ENCODE peak calls at places on chromosome 13, in five cellular contexts. X, Q, T, P and E are unnamed samples. For H3K27me3, the result is how much of the 10 kb centered on the place peaks cover.

GRCh38 chr13:99258210-99258860 is at the start of gene GPR18:
- DNase-seq in Q (no peak), T (no peak), P (no peak), X (no peak), E (no peak)

GRCh38 chr13:101453784-101454201 is 1.3 kb downstream of the ITGBL1 start:
- DNase-seq in X (peak), T (no peak), Q (peak), P (no peak), E (no peak)

GRCh38 chr13:76982051-76982450 is 9.8 kb upstream of the CLN5 start:
- DNase-seq in P (no peak), T (no peak), X (no peak), Q (no peak), E (no peak)

GRCh38 chr13:47499358-47500150 is 501.5 kb downstream of the SUCLA2 start:
- DNase-seq in T (no peak), X (no peak), Q (peak), P (no peak), E (peak)

GRCh38 chr13:97327521-97328221 is 105.5 kb downstream of the MBNL2 start:
- DNase-seq in P (no peak), Q (no peak), X (no peak), T (no peak), E (no peak)

GRCh38 chr13:38283346-38283745 is 66.3 kb upstream of the UFM1 start:
- DNase-seq in Q (no peak), T (no peak), P (no peak), X (no peak), E (no peak)

GRCh38 chr13:35630551-35631275 is 154.2 kb upstream of the MAB21L1 start:
- DNase-seq in T (no peak), Q (peak), P (no peak), X (no peak), E (no peak)

GRCh38 chr13:100798739-100799361 is 124.3 kb upstream of the TMTC4 start:
- DNase-seq in X (no peak), Q (peak), T (no peak), P (no peak), E (no peak)

GRCh38 chr13:40211586-40211968 is 454.9 kb downstream of the FOXO1 start:
- DNase-seq in X (no peak), Q (no peak), P (no peak), T (no peak), E (no peak)

GRCh38 chr13:46367622-46368327 is 19.3 kb downstream of the RUBCNL start:
- DNase-seq in X (no peak), P (no peak), Q (peak), T (no peak), E (no peak)

GRCh38 chr13:79155883-79156282 is 250.2 kb downstream of the RBM26 start:
- DNase-seq in X (no peak), Q (no peak), T (no peak), P (no peak), E (no peak)

GRCh38 chr13:40974460-40975407 is 44.4 kb downstream of the ELF1 start:
- DNase-seq in X (no peak), P (no peak), T (no peak), Q (peak), E (no peak)

GRCh38 chr13:44050450-44051063 is 170.9 kb downstream of the LACC1 start:
- DNase-seq in T (no peak), X (no peak), P (no peak), Q (peak), E (no peak)

GRCh38 chr13:102774596-102775375 is 1.2 kb upstream of the TEX30 start:
- DNase-seq in X (no peak), Q (no peak), P (no peak), T (no peak), E (no peak)

GRCh38 chr13:74325106-74325505 is 190.9 kb upstream of the KLF12 start:
- DNase-seq in X (no peak), T (no peak), P (no peak), Q (peak), E (no peak)

GRCh38 chr13:96011291-96011875 is 41.8 kb downstream of the UGGT2 start:
- DNase-seq in T (no peak), X (no peak), P (no peak), Q (no peak), E (no peak)

GRCh38 chr13:23703241-23703640 is 133.0 kb downstream of the TNFRSF19 start:
- DNase-seq in Q (no peak), X (no peak), P (no peak), T (no peak), E (peak)

GRCh38 chr13:40159736-40160135 is 504.3 kb downstream of the COG6 start:
- DNase-seq in Q (no peak), P (no peak), X (no peak), T (no peak), E (no peak)

GRCh38 chr13:39575641-39576238 is 27.3 kb downstream of the LHFPL6 start:
- DNase-seq in T (no peak), Q (no peak), P (no peak), X (no peak), E (no peak)

GRCh38 chr13:55566779-55567178 is 1573.9 kb upstream of the PRR20A start:
- DNase-seq in Q (no peak), P (no peak), T (no peak), X (no peak), E (no peak)

GRCh38 chr13:20708216-20708615 is 4.7 kb downstream of the IL17D start:
- DNase-seq in P (no peak), T (no peak), Q (no peak), X (no peak), E (no peak)

GRCh38 chr13:111035861-111036260 is 79.2 kb upstream of the ARHGEF7 start:
- DNase-seq in P (no peak), T (no peak), Q (no peak), X (no peak), E (no peak)

GRCh38 chr13:30355405-30355741 is 48.0 kb upstream of the KATNAL1 start:
- DNase-seq in T (no peak), X (peak), P (no peak), Q (no peak), E (no peak)

GRCh38 chr13:99698816-99699099 is 197.5 kb downstream of the TM9SF2 start:
- DNase-seq in T (no peak), Q (no peak), P (no peak), X (no peak), E (no peak)

GRCh38 chr13:110565296-110565695 is 3.8 kb upstream of the RAB20 start:
- DNase-seq in T (no peak), Q (peak), P (no peak), X (no peak), E (no peak)

GRCh38 chr13:20231839-20232555 is at the start of gene GJB6:
- DNase-seq in P (no peak), X (no peak), T (no peak), Q (peak), E (no peak)

GRCh38 chr13:85362980-85363379 is 436.2 kb downstream of the SLITRK6 start:
- DNase-seq in X (no peak), T (no peak), Q (no peak), P (no peak), E (no peak)

GRCh38 chr13:54029226-54029625 is 1000.6 kb downstream of the OLFM4 start:
- DNase-seq in X (no peak), P (no peak), T (no peak), Q (peak), E (no peak)

GRCh38 chr13:66994097-66994496 is 236.0 kb downstream of the PCDH9 start:
- DNase-seq in P (peak), Q (peak), T (peak), X (peak), E (no peak)

GRCh38 chr13:66992683-66993082 is 237.5 kb downstream of the PCDH9 start:
- DNase-seq in T (no peak), P (no peak), Q (no peak), X (no peak), E (no peak)

GRCh38 chr13:66995366-66995663 is 234.8 kb downstream of the PCDH9 start:
- DNase-seq in T (no peak), P (no peak), X (no peak), Q (no peak), E (no peak)

GRCh38 chr13:66996503-66996902 is 233.6 kb downstream of the PCDH9 start:
- DNase-seq in Q (peak), X (no peak), T (no peak), P (no peak), E (peak)

GRCh38 chr13:66994498-66995365 is 235.4 kb downstream of the PCDH9 start:
- DNase-seq in X (no peak), Q (no peak), T (no peak), P (no peak), E (no peak)
- H3K4me3 ChIP-seq in X (peak), Q (no peak), T (peak), P (peak), E (no peak)

GRCh38 chr13:37085656-37086055 is 19.8 kb downstream of the CSNK1A1L start:
- DNase-seq in Q (no peak), P (no peak), T (no peak), X (no peak), E (no peak)

GRCh38 chr13:37089495-37089894 is 16.0 kb downstream of the CSNK1A1L start:
- DNase-seq in T (no peak), P (no peak), Q (no peak), X (no peak), E (no peak)

GRCh38 chr13:37094840-37095239 is 10.6 kb downstream of the CSNK1A1L start:
- DNase-seq in X (no peak), P (no peak), Q (no peak), T (no peak), E (no peak)

DNA sequence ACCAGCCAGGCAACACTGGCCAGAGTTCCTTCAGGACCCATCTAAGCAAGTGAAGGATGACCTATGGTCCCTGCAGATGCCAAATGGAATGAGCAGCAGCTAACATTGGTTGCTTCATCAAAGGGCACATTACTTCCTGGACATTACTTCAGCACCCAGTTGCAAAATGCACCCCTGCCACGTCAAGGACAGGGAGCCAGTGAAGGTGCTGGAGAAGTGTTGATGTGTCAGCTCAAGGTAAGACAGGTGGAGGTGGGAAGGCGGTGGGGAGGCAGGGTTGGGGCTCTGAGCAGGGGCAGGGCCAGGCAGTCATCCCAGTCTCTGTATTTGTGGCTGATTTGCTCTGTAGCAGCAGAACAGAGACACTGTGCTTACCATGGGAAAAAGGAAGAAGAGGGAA is 14.6 kb downstream of the CSNK1A1L start:
- DNase-seq in P (no peak), X (no peak), Q (no peak), T (no peak), E (no peak)
- H3K27me3 ChIP-seq in P (under half), X (under half), Q (under half), T (under half), E (under half)

GRCh38 chr13:72397265-72397664 is 330.2 kb downstream of the MZT1 start:
- DNase-seq in X (no peak), T (no peak), Q (no peak), P (no peak), E (no peak)
- H3K4me3 ChIP-seq in X (no peak), T (no peak), Q (no peak), P (no peak), E (no peak)

GRCh38 chr13:24723206-24723605 is 40.8 kb upstream of the RNF17 start:
- DNase-seq in X (no peak), T (no peak), Q (no peak), P (no peak), E (no peak)
- H3K27me3 ChIP-seq in X (under half), T (under half), Q (under half), P (under half), E (under half)

GRCh38 chr13:114035583-114036501 is 62.0 kb upstream of the C13orf46 start:
- DNase-seq in P (no peak), X (no peak), Q (no peak), T (peak), E (no peak)

GRCh38 chr13:114035186-114035582 is 61.3 kb upstream of the C13orf46 start:
- DNase-seq in X (no peak), T (no peak), Q (no peak), P (no peak), E (no peak)

GRCh38 chr13:114033541-114034315 is 59.9 kb upstream of the C13orf46 start:
- DNase-seq in Q (no peak), P (no peak), X (no peak), T (no peak), E (no peak)

GRCh38 chr13:114032121-114032799 is 58.4 kb upstream of the C13orf46 start:
- DNase-seq in X (no peak), Q (no peak), P (no peak), T (no peak), E (no peak)

GRCh38 chr13:114034481-114034891 is 60.6 kb upstream of the C13orf46 start:
- DNase-seq in T (no peak), P (no peak), Q (no peak), X (no peak), E (no peak)
- H3K4me3 ChIP-seq in T (peak), P (peak), Q (no peak), X (no peak), E (no peak)